ENCODE peak calls at places on chromosomes 2 and 18, in four cellular contexts. M, T, I and S are unnamed samples.

GRCh38 chr18:755506-755905 is 43.1 kb upstream of the ENOSF1 start:
- DNase-seq in M (no peak), T (no peak), I (no peak), S (no peak)

GRCh38 chr2:172095146-172095904 is 7.4 kb downstream of the DLX2 start:
- DNase-seq in M (no peak), T (peak), I (peak), S (no peak)

GRCh38 chr2:237861875-237862527 is 2.6 kb downstream of the RAMP1 start:
- DNase-seq in M (no peak), T (no peak), I (no peak), S (no peak)

GRCh38 chr2:132936261-132936660 is 266.3 kb upstream of the LYPD1 start:
- DNase-seq in M (no peak), T (no peak), I (no peak), S (no peak)

GRCh38 chr2:26980971-26981370 is 10.5 kb downstream of the MAPRE3 start:
- DNase-seq in M (no peak), T (no peak), I (no peak), S (no peak)

GRCh38 chr2:157784169-157784822 is 91.8 kb downstream of the ACVR1 start:
- DNase-seq in M (peak), T (peak), I (no peak), S (no peak)

GRCh38 chr2:234136461-234136860 is 86.0 kb downstream of the SPP2 start:
- DNase-seq in M (no peak), T (no peak), I (no peak), S (no peak)

GRCh38 chr2:169464508-169465386 is 14.5 kb upstream of the BBS5 start:
- DNase-seq in M (no peak), T (no peak), I (no peak), S (no peak)

GRCh38 chr2:204197601-204198000 is 261.0 kb downstream of the ICOS start:
- DNase-seq in M (no peak), T (no peak), I (no peak), S (peak)

GRCh38 chr2:64637000-64637628 is 16.6 kb downstream of the SERTAD2 start:
- DNase-seq in M (no peak), T (no peak), I (no peak), S (no peak)

GRCh38 chr2:44974064-44974715 is 32.7 kb downstream of the SIX3 start:
- DNase-seq in M (no peak), T (no peak), I (peak), S (peak)

GRCh38 chr18:68676913-68677312 is 38.0 kb downstream of the TMX3 start:
- DNase-seq in M (no peak), T (no peak), I (no peak), S (no peak)

GRCh38 chr2:160477032-160477431 is 16.6 kb downstream of the RBMS1 start:
- DNase-seq in M (no peak), T (no peak), I (no peak), S (no peak)

GRCh38 chr18:13305326-13305725 is 86.8 kb downstream of the LDLRAD4 start:
- DNase-seq in M (no peak), T (no peak), I (no peak), S (no peak)

GRCh38 chr2:6181525-6182270 is 489.5 kb downstream of the SOX11 start:
- DNase-seq in M (no peak), T (no peak), I (no peak), S (no peak)

GRCh38 chr2:190841707-190842505 is 38.7 kb upstream of the GLS start:
- DNase-seq in M (no peak), T (no peak), I (no peak), S (no peak)

GRCh38 chr2:215476424-215476823 is 40.6 kb upstream of the FN1 start:
- DNase-seq in M (no peak), T (no peak), I (no peak), S (no peak)

GRCh38 chr2:118983133-118983532 is 41.1 kb downstream of the MARCO start:
- DNase-seq in M (no peak), T (no peak), I (no peak), S (no peak)

GRCh38 chr2:18106841-18107240 is 228.4 kb downstream of the KCNS3 start:
- DNase-seq in M (no peak), T (no peak), I (no peak), S (no peak)

GRCh38 chr2:187429989-187430388 is 18.1 kb downstream of the CALCRL start:
- DNase-seq in M (no peak), T (no peak), I (no peak), S (no peak)

GRCh38 chr2:133378386-133378785 is 189.9 kb downstream of the NCKAP5 start:
- DNase-seq in M (no peak), T (no peak), I (no peak), S (no peak)

GRCh38 chr2:241818943-241819270 is 9.9 kb downstream of the NEU4 start:
- DNase-seq in M (peak), T (peak), I (no peak), S (no peak)

GRCh38 chr18:63578357-63578958 is 8.7 kb upstream of the SERPINB13 start:
- DNase-seq in M (no peak), T (no peak), I (no peak), S (peak)

GRCh38 chr2:56522605-56523089 is 338.9 kb downstream of the CCDC85A start:
- DNase-seq in M (peak), T (no peak), I (no peak), S (peak)

GRCh38 chr2:95297088-95297487 is at the start of gene KCNIP3:
- DNase-seq in M (no peak), T (no peak), I (no peak), S (peak)

GRCh38 chr2:173264603-173265366 is 89.9 kb upstream of the CDCA7 start:
- DNase-seq in M (peak), T (no peak), I (no peak), S (no peak)

GRCh38 chr2:64482243-64482642 is 28.3 kb downstream of the LGALSL start:
- DNase-seq in M (no peak), T (no peak), I (no peak), S (no peak)

GRCh38 chr2:238582159-238582558 is 155.4 kb downstream of the ASB1 start:
- DNase-seq in M (no peak), T (no peak), I (no peak), S (no peak)

GRCh38 chr2:171972329-171972982 is 27.3 kb upstream of the METAP1D start:
- DNase-seq in M (no peak), T (no peak), I (no peak), S (no peak)

GRCh38 chr18:56873441-56874140 is 222.4 kb downstream of the WDR7 start:
- DNase-seq in M (no peak), T (no peak), I (no peak), S (no peak)

GRCh38 chr18:37289423-37289822 is 276.2 kb downstream of the CELF4 start:
- DNase-seq in M (no peak), T (no peak), I (no peak), S (no peak)

GRCh38 chr2:36482576-36483214 is 115.3 kb downstream of the FEZ2 start:
- DNase-seq in M (no peak), T (no peak), I (no peak), S (no peak)

GRCh38 chr2:74908763-74909444 is 49.5 kb upstream of the POLE4 start:
- DNase-seq in M (no peak), T (peak), I (no peak), S (no peak)